ENCODE peak calls at places on chromosomes 6 and 20, in seven cellular contexts. C is lung, R is NCI-H460, V is stromal cell of bone marrow, F is aorta, Y is AG10803, P is NCI-H1436. L is an unnamed sample.

GRCh38 chr6:37583261-37583660 is 83.6 kb upstream of the CCDC167 start:
- DNase-seq in Y (no peak), V (no peak), F (peak; percentile 55), P (no peak), C (no peak), R (no peak), L (no peak)

GRCh38 chr6:163774485-163774884 is 360.0 kb downstream of the QKI start:
- DNase-seq in P (no peak), F (no peak), V (no peak), R (no peak), Y (no peak), C (no peak), L (no peak)

GRCh38 chr20:59835448-59836395 is 97.7 kb downstream of the SYCP2 start:
- DNase-seq in P (no peak), R (no peak), Y (peak; percentile 34), F (no peak), V (peak; percentile 25), C (peak; percentile 30), L (no peak)

GRCh38 chr6:46024122-46024769 is 8.6 kb upstream of the CLIC5 start:
- DNase-seq in Y (no peak), R (no peak), F (no peak), C (no peak), P (no peak), V (peak; percentile 31), L (no peak)

GRCh38 chr20:37914672-37915433 is 11.9 kb downstream of the VSTM2L start:
- DNase-seq in P (peak; percentile 53), F (no peak), Y (no peak), V (no peak), R (no peak), C (no peak), L (no peak)

GRCh38 chr6:56314683-56315523 is 67.5 kb upstream of the COL21A1 start:
- DNase-seq in Y (peak; percentile 38), F (no peak), V (no peak), P (peak; percentile 14), R (peak; percentile 33), C (no peak), L (no peak)

GRCh38 chr6:158620963-158621693 is 23.4 kb downstream of the DYNLT1 start:
- DNase-seq in C (no peak), V (no peak), P (no peak), R (no peak), F (no peak), Y (no peak), L (no peak)

GRCh38 chr20:47502801-47503239 is 1.1 kb downstream of the NCOA3 start:
- DNase-seq in R (peak; percentile 15), C (no peak), P (no peak), V (no peak), F (no peak), Y (peak; percentile 65), L (no peak)

L was measured in AG09309.